ENCODE peak calls at places on chromosomes 13 and 19, in five cellular contexts. U is tibial artery, Q is psoas muscle, G is hepatocyte, M is left lung. X is an unnamed sample.
A peak's percentile ranks its signal among the peaks of the same experiment; 100 is the strongest.

GRCh38 chr19:46224773-46225172 is 4.8 kb upstream of the IGFL1 start:
- DNase-seq in U (no peak), Q (no peak), G (no peak), M (no peak), X (no peak)

GRCh38 chr19:15264061-15264932 is 32.0 kb upstream of the EPHX3 start:
- DNase-seq in U (peak; percentile 78), Q (peak; percentile 79), G (peak; percentile 86), M (peak; percentile 65), X (peak; percentile 89)

GRCh38 chr13:109312399-109312798 is 474.0 kb downstream of the IRS2 start:
- DNase-seq in U (no peak), Q (no peak), G (no peak), M (no peak), X (no peak)

GRCh38 chr19:1807695-1808394 is 4.2 kb downstream of the ATP8B3 start:
- DNase-seq in U (no peak), Q (no peak), G (no peak), M (no peak), X (no peak)

GRCh38 chr13:66837246-66837645 is 392.9 kb downstream of the PCDH9 start:
- DNase-seq in U (no peak), Q (no peak), G (no peak), M (no peak), X (no peak)

GRCh38 chr19:1355258-1355973 is 28.3 kb upstream of the NDUFS7 start:
- DNase-seq in U (no peak), Q (no peak), G (no peak), M (no peak), X (no peak)

GRCh38 chr13:112545866-112546265 is 42.1 kb downstream of the TUBGCP3 start:
- DNase-seq in U (no peak), Q (no peak), G (peak; percentile 51), M (no peak), X (no peak)

GRCh38 chr13:43023244-43023931 is at the start of gene DNAJC15:
- DNase-seq in U (peak; percentile 84), Q (peak; percentile 91), G (peak; percentile 14), M (peak; percentile 80), X (peak; percentile 88)

GRCh38 chr13:78618411-78618810 is 15.1 kb upstream of the POU4F1 start:
- DNase-seq in U (no peak), Q (no peak), G (no peak), M (no peak), X (no peak)

GRCh38 chr19:19526581-19527370 is 1.9 kb upstream of the YJEFN3 start:
- DNase-seq in U (no peak), Q (no peak), G (no peak), M (no peak), X (no peak)

GRCh38 chr13:107365466-107366215 is 797.7 kb upstream of the ARGLU1 start:
- DNase-seq in U (no peak), Q (no peak), G (no peak), M (no peak), X (no peak)

GRCh38 chr13:25836709-25837316 is 215.0 kb downstream of the SHISA2 start:
- DNase-seq in U (no peak), Q (no peak), G (no peak), M (no peak), X (no peak)

GRCh38 chr19:36635342-36635741 is 30.2 kb downstream of the ZNF382 start:
- DNase-seq in U (no peak), Q (no peak), G (no peak), M (no peak), X (no peak)

GRCh38 chr13:71605744-71606143 is 261.3 kb downstream of the DACH1 start:
- DNase-seq in U (no peak), Q (no peak), G (no peak), M (no peak), X (no peak)

GRCh38 chr13:109214393-109214792 is 572.0 kb downstream of the IRS2 start:
- DNase-seq in U (no peak), Q (no peak), G (no peak), M (no peak), X (no peak)

GRCh38 chr19:13835791-13836723 is 40.8 kb downstream of the ZSWIM4 start:
- DNase-seq in U (peak; percentile 64), Q (peak; percentile 65), G (no peak), M (peak; percentile 75), X (no peak)

GRCh38 chr19:17216058-17216670 is 1.0 kb downstream of the USE1 start:
- DNase-seq in U (no peak), Q (no peak), G (no peak), M (no peak), X (no peak)

GRCh38 chr19:19379527-19379926 is 25.9 kb upstream of the GATAD2A start:
- DNase-seq in U (no peak), Q (no peak), G (no peak), M (no peak), X (no peak)

GRCh38 chr19:23771761-23772667 is 13.3 kb upstream of the ZNF681 start:
- DNase-seq in U (no peak), Q (no peak), G (no peak), M (no peak), X (no peak)

GRCh38 chr19:23772668-23773063 is 14.0 kb upstream of the ZNF681 start:
- DNase-seq in U (no peak), Q (no peak), G (no peak), M (no peak), X (no peak)

GRCh38 chr19:23771348-23771747 is 12.7 kb upstream of the ZNF681 start:
- DNase-seq in U (no peak), Q (no peak), G (no peak), M (no peak), X (no peak)

GRCh38 chr19:23770672-23771250 is 12.1 kb upstream of the ZNF681 start:
- DNase-seq in U (no peak), Q (no peak), G (no peak), M (no peak), X (no peak)

GRCh38 chr19:23769691-23770468 is 11.2 kb upstream of the ZNF681 start:
- DNase-seq in U (no peak), Q (no peak), G (no peak), M (no peak), X (no peak)
- H3K27ac ChIP-seq in U (no peak overlapping the region), Q (no peak overlapping the region), G (no peak overlapping the region), M (no peak overlapping the region), X (no peak overlapping the region)

GRCh38 chr13:37985281-37985680 is 115.7 kb upstream of the TRPC4 start:
- DNase-seq in U (no peak), Q (no peak), G (no peak), M (no peak), X (no peak)

GRCh38 chr13:37978680-37979079 is 109.1 kb upstream of the TRPC4 start:
- DNase-seq in U (no peak), Q (no peak), G (no peak), M (no peak), X (no peak)

GRCh38 chr13:37981932-37982331 is 112.4 kb upstream of the TRPC4 start:
- DNase-seq in U (no peak), Q (no peak), G (no peak), M (no peak), X (no peak)

GRCh38 chr13:37984357-37984756 is 114.8 kb upstream of the TRPC4 start:
- DNase-seq in U (no peak), Q (no peak), G (no peak), M (no peak), X (no peak)
- TF ChIP-seq CTCF in U (no peak), Q (no peak), G (no peak), M (no peak), X (no peak)

DNA sequence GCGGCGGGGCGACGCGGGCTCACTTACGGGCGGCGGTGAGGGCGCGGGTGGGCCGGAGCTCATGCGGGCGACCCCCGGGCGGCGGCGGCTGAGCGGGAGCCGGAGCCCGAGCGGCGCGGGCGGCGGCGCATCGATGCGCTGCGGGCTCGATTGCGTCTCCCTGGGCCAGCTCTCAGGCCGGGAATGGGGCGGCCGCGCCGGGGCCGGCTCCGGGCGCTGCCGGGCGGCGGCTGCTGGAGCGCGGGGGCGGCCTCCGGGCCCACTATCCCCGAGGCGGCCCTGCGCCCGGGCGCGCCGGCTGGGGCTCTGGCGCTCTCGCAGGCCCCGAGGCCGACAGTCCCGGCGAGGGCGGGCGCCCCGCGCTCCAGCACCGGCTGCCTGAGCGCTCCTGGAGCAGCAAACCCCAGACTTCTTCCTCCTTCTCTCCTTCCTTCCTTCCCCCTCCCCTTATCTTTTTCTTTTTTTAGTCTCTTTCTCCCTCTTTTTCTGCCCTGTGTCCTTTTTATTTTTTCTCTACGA is 1.5 kb upstream of the TSHZ3 start:
- DNase-seq in U (no peak), Q (peak; percentile 67), G (peak; percentile 81), M (peak; percentile 49), X (no peak)
- H3K27ac ChIP-seq in U (peak overlapping the region; percentile 87), Q (peak overlapping the region; percentile 74), G (peak overlapping the region; percentile 92), M (peak overlapping the region; percentile 77), X (peak overlapping the region; percentile 75)

DNA sequence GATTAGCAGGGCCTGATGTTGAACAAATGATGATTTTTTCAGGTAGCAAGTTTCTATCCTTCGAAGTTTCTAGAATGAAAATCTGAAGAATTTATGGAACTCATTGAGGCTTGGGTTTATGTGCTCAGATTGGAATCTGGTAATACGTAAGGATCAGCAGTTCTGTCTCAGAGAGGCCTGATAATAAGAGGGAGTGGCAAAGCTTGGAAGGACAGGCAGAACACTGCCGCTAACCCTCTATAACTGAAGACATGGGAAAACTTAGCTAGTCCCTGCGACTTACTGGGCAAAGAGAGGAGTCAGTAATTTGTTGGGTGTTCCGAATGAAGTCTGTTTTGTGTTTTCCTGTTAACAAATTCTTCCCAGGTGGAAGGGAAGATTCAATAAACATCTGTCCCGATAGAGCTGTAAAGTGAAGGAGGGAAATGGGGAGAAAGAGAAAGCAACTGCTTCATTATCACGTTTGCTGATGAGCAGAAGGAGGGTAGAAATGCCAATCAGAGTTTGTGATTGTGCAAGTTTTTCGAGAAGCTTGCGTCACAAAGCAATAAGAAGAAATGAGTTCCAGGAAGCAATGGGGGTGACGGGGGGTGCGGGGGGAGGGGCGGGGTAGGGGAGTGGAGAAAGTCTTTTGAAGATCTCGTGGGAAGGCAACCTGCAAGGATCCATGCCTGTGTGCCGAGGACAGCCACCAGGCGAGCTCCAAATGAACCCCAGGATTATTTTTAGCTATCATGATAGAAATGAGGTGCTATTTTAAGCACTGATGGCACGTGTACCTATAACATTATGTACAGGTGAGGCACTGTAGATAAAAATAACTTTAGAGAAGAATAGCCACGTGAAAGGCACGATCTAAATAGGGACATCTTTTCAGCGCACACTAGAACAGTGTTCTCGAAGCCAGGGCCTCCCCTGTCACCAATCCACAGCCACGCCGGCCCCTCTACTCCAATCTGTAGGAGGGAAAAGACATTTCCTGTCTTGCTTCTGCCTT is 224.1 kb downstream of the FGF9 start:
- DNase-seq in U (no peak), Q (no peak), G (no peak), M (no peak), X (no peak)
- TF ChIP-seq CTCF in U (no peak), Q (no peak), G (no peak), M (no peak), X (no peak)

DNA sequence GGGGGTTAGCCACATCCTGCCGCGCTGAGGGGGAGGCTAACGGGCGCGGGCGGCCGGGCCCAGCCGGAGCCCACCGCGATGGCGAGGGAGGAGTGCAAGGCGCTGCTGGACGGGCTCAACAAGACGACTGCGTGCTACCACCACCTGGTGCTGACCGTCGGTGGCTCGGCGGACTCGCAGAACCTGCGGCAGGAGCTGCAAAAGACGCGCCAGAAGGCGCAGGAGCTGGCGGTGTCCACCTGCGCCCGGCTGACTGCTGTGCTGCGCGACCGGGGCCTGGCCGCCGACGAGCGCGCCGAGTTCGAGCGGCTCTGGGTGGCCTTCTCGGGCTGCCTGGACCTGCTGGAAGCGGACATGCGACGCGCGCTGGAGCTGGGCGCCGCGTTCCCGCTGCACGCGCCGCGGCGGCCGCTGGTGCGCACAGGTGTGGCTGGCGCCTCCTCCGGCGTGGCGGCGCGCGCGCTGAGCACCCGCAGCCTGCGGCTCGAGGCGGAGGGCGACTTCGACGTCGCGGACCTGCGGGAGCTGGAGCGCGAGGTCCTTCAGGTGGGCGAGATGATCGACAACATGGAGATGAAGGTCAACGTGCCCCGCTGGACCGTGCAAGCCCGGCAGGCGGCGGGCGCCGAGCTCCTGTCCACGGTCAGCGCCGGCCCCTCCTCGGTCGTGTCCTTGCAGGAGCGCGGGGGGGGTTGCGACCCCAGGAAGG is 692 bp downstream of the RGS9BP start:
- DNase-seq in U (no peak), Q (no peak), G (peak; percentile 61), M (no peak), X (no peak)
- H3K27ac ChIP-seq in U (no peak overlapping the region), Q (peak overlapping the region; percentile 96), G (no peak overlapping the region), M (no peak overlapping the region), X (no peak overlapping the region)

GRCh38 chr13:82330499-82330898 is 1551.8 kb downstream of the SLITRK1 start:
- DNase-seq in U (no peak), Q (no peak), G (no peak), M (no peak), X (no peak)
- TF ChIP-seq CTCF in U (no peak), Q (no peak), G (peak; percentile 39), M (peak; percentile 17), X (no peak)

X was measured in ascending aorta.